ENCODE peak calls at places on chromosome X, in five cellular contexts. H is caudate nucleus, G is cortex of kidney, C is mesothelial cell of epicardium, M is fibroblast of lung. Y is an unnamed sample.

GRCh38 chrX:20378291-20378920 is 111.7 kb upstream of the RPS6KA3 start:
- DNase-seq in H (no peak), G (no peak), C (no peak), M (peak), Y (no peak)

GRCh38 chrX:9146657-9147056 is 112.7 kb upstream of the FAM9B start:
- DNase-seq in H (no peak), G (no peak), C (no peak), M (no peak), Y (no peak)

GRCh38 chrX:94908171-94908570 is 1234.2 kb downstream of the FAM133A start:
- DNase-seq in H (no peak), G (no peak), C (no peak), M (no peak), Y (no peak)

GRCh38 chrX:39762266-39762841 is 335.4 kb downstream of the BCOR start:
- DNase-seq in H (no peak), G (no peak), C (no peak), M (peak), Y (no peak)

GRCh38 chrX:24069877-24070276 is 15.1 kb downstream of the EIF2S3 start:
- DNase-seq in H (no peak), G (no peak), C (no peak), M (no peak), Y (no peak)

GRCh38 chrX:9131066-9131465 is 97.1 kb upstream of the FAM9B start:
- DNase-seq in H (no peak), G (no peak), C (no peak), M (no peak), Y (no peak)

GRCh38 chrX:130414800-130415199 is 13.0 kb downstream of the RBMX2 start:
- DNase-seq in H (no peak), G (no peak), C (no peak), M (no peak), Y (no peak)

GRCh38 chrX:125444659-125445058 is 125.0 kb downstream of the TEX13C start:
- DNase-seq in H (no peak), G (no peak), C (no peak), M (no peak), Y (no peak)

GRCh38 chrX:88416002-88416401 is 331.0 kb upstream of the CPXCR1 start:
- DNase-seq in H (no peak), G (no peak), C (no peak), M (no peak), Y (no peak)

GRCh38 chrX:47707031-47707780 is 48.2 kb upstream of the UXT start:
- DNase-seq in H (no peak), G (no peak), C (no peak), M (no peak), Y (no peak)

GRCh38 chrX:113644426-113644825 is 803.8 kb upstream of the AMOT start:
- DNase-seq in H (no peak), G (no peak), C (no peak), M (peak), Y (no peak)

GRCh38 chrX:48491809-48492208 is 15.8 kb downstream of the FTSJ1 start:
- DNase-seq in H (no peak), G (no peak), C (no peak), M (no peak), Y (no peak)

GRCh38 chrX:1072637-1073377 is 139.6 kb downstream of the CRLF2 start:
- DNase-seq in H (no peak), G (no peak), C (no peak), M (no peak), Y (no peak)

GRCh38 chrX:81377329-81377728 is 175.4 kb downstream of the SH3BGRL start:
- DNase-seq in H (no peak), G (no peak), C (no peak), M (peak), Y (no peak)

GRCh38 chrX:16695079-16695676 is 17.3 kb downstream of the CTPS2 start:
- DNase-seq in H (peak), G (no peak), C (no peak), M (peak), Y (peak)

GRCh38 chrX:74535211-74535621 is 79.2 kb downstream of the RLIM start:
- DNase-seq in H (no peak), G (no peak), C (no peak), M (peak), Y (no peak)

GRCh38 chrX:10085223-10085622 is 71.6 kb upstream of the CLCN4 start:
- DNase-seq in H (no peak), G (no peak), C (no peak), M (peak), Y (no peak)

GRCh38 chrX:24034485-24034884 is 7.5 kb upstream of the KLHL15 start:
- DNase-seq in H (no peak), G (no peak), C (no peak), M (no peak), Y (no peak)